ENCODE peak calls at places on chromosomes 16 and 17, in ten cellular contexts. Y is GM19239; R is HS-5; M is caudate nucleus; N is IMR-90; E is left colon; B is activated CD4-positive, alpha-beta T cell treated with anti-CD3 and anti-CD28 coated beads for 4 hours; S is lower leg skin; I is RPMI7951; O is ELR. L is an unnamed sample.

GRCh38 chr17:57892820-57893595 is 43.2 kb upstream of the MRPS23 start:
- DNase-seq in Y (no peak), R (peak), M (peak), N (peak), E (peak), B (no peak), S (peak), I (peak), O (peak), L (peak)

GRCh38 chr17:21296097-21297025 is 11.8 kb downstream of the MAP2K3 start:
- DNase-seq in Y (no peak), R (no peak), M (no peak), N (peak), E (no peak), B (no peak), S (no peak), I (peak), O (no peak), L (no peak)

GRCh38 chr17:55577687-55578086 is 66.4 kb upstream of the SMIM36 start:
- DNase-seq in Y (no peak), R (no peak), M (no peak), N (peak), E (peak), B (no peak), S (no peak), I (peak), O (no peak), L (no peak)

GRCh38 chr17:30716461-30717289 is 107.8 kb downstream of the CRLF3 start:
- DNase-seq in Y (no peak), R (no peak), M (no peak), N (peak), E (no peak), B (no peak), S (peak), I (peak), O (peak), L (no peak)

GRCh38 chr16:88700636-88701482 is 5.3 kb downstream of the RNF166 start:
- DNase-seq in Y (peak), R (no peak), M (peak), N (peak), E (peak), B (peak), S (peak), I (peak), O (peak), L (peak)

GRCh38 chr16:75292691-75293090 is 41.3 kb upstream of the BCAR1 start:
- DNase-seq in Y (no peak), R (no peak), M (no peak), N (no peak), E (no peak), B (no peak), S (no peak), I (no peak), O (no peak), L (no peak)

GRCh38 chr16:12868788-12869187 is 32.6 kb upstream of the SHISA9 start:
- DNase-seq in Y (no peak), R (no peak), M (no peak), N (no peak), E (no peak), B (no peak), S (no peak), I (no peak), O (no peak), L (no peak)

GRCh38 chr16:8625491-8626087 is 4.1 kb downstream of the METTL22 start:
- DNase-seq in Y (no peak), R (no peak), M (no peak), N (no peak), E (no peak), B (no peak), S (no peak), I (no peak), O (no peak), L (no peak)

GRCh38 chr17:76202516-76202915 is 37.8 kb downstream of the RNF157 start:
- DNase-seq in Y (no peak), R (no peak), M (no peak), N (peak), E (no peak), B (no peak), S (no peak), I (peak), O (peak), L (no peak)

GRCh38 chr17:67606471-67606870 is 111.3 kb upstream of the NOL11 start:
- DNase-seq in Y (no peak), R (no peak), M (no peak), N (peak), E (peak), B (no peak), S (peak), I (no peak), O (no peak), L (peak)

GRCh38 chr17:1365445-1366039 is 34.5 kb downstream of the YWHAE start:
- DNase-seq in Y (peak), R (peak), M (no peak), N (peak), E (peak), B (peak), S (no peak), I (peak), O (peak), L (peak)

GRCh38 chr16:67951485-67951884 is 7.6 kb upstream of the LCAT start:
- DNase-seq in Y (no peak), R (no peak), M (peak), N (no peak), E (no peak), B (no peak), S (no peak), I (no peak), O (no peak), L (no peak)

GRCh38 chr16:56451753-56452689 is 667 bp downstream of the OGFOD1 start:
- DNase-seq in Y (no peak), R (peak), M (no peak), N (peak), E (peak), B (no peak), S (no peak), I (peak), O (peak), L (no peak)

GRCh38 chr16:80962879-80963278 is 43.8 kb downstream of the CMC2 start:
- DNase-seq in Y (no peak), R (no peak), M (no peak), N (no peak), E (no peak), B (no peak), S (no peak), I (no peak), O (no peak), L (no peak)

GRCh38 chr17:12985431-12986285 is 32.2 kb downstream of the ELAC2 start:
- DNase-seq in Y (no peak), R (no peak), M (no peak), N (peak), E (no peak), B (no peak), S (no peak), I (peak), O (no peak), L (no peak)

GRCh38 chr17:77200711-77201110 is 59.9 kb downstream of the SEC14L1 start:
- DNase-seq in Y (no peak), R (no peak), M (no peak), N (no peak), E (no peak), B (no peak), S (no peak), I (no peak), O (no peak), L (no peak)

GRCh38 chr17:8447816-8448215 is 12.1 kb downstream of the NDEL1 start:
- DNase-seq in Y (no peak), R (no peak), M (no peak), N (no peak), E (no peak), B (no peak), S (no peak), I (no peak), O (no peak), L (no peak)

GRCh38 chr17:83075270-83075880 is 4.0 kb upstream of the METRNL start:
- DNase-seq in Y (no peak), R (no peak), M (no peak), N (no peak), E (no peak), B (no peak), S (no peak), I (no peak), O (no peak), L (no peak)

GRCh38 chr17:47622179-47622549 is 27.6 kb upstream of the KPNB1 start:
- DNase-seq in Y (no peak), R (no peak), M (no peak), N (no peak), E (no peak), B (no peak), S (no peak), I (no peak), O (no peak), L (no peak)

GRCh38 chr17:37478187-37478586 is 11.5 kb upstream of the DUSP14 start:
- DNase-seq in Y (no peak), R (no peak), M (no peak), N (peak), E (no peak), B (no peak), S (peak), I (no peak), O (no peak), L (no peak)

L was measured in uterus.